ENCODE peak calls at places on chromosomes 5 and 9, in four cellular contexts. S is activated T-helper 9 cell treated with anti-CD3 and anti-CD28 coated beads, Interleukin-2, amount 50 U/mL, for 16 hours; C is mucosa of descending colon; G is glomerular endothelial cell. K is an unnamed sample.

GRCh38 chr9:135602789-135603481 is 36.4 kb downstream of the GLT6D1 start:
- DNase-seq in G (peak), C (peak), S (peak), K (no peak)

GRCh38 chr9:27210588-27210987 is 86.4 kb downstream of the EQTN start:
- DNase-seq in S (no peak), G (no peak), C (no peak), K (no peak)

GRCh38 chr9:113649054-113649453 is 185.5 kb downstream of the RGS3 start:
- DNase-seq in G (no peak), S (no peak), C (no peak), K (no peak)

GRCh38 chr9:98567540-98568233 is 141.0 kb downstream of the GABBR2 start:
- DNase-seq in C (no peak), S (no peak), G (no peak), K (no peak)

GRCh38 chr9:30775236-30775635 is 1609.2 kb upstream of the ACO1 start:
- DNase-seq in C (no peak), G (no peak), S (no peak), K (no peak)

GRCh38 chr5:14676320-14676719 is 11.8 kb downstream of the OTULIN start:
- DNase-seq in S (no peak), G (no peak), C (no peak), K (no peak)

GRCh38 chr9:87725356-87725899 is 491 bp upstream of the CTSL start:
- DNase-seq in S (no peak), C (no peak), G (no peak), K (peak)

GRCh38 chr9:130973686-130974281 is 34.7 kb upstream of the FIBCD1 start:
- DNase-seq in G (no peak), S (no peak), C (no peak), K (no peak)

GRCh38 chr9:68683433-68683832 is 21.6 kb upstream of the PIP5K1B start:
- DNase-seq in C (no peak), S (no peak), G (no peak), K (no peak)

GRCh38 chr9:116661037-116661954 is 25.8 kb upstream of the TRIM32 start:
- DNase-seq in G (peak), S (no peak), C (no peak), K (no peak)

GRCh38 chr9:35254237-35254636 is 92.4 kb downstream of the UNC13B start:
- DNase-seq in C (no peak), S (no peak), G (no peak), K (no peak)

GRCh38 chr9:116369706-116370105 is 216.1 kb downstream of the PAPPA start:
- DNase-seq in G (no peak), C (no peak), S (no peak), K (no peak)

GRCh38 chr9:16029796-16030363 is 477.0 kb downstream of the CCDC171 start:
- DNase-seq in G (no peak), C (no peak), S (no peak), K (no peak)

GRCh38 chr5:2666081-2666480 is 85.4 kb downstream of the IRX2 start:
- DNase-seq in S (no peak), C (no peak), G (no peak), K (no peak)